ENCODE peak calls at places on chromosomes 4 and X, in five cellular contexts. P is CD8-positive, alpha-beta memory T cell; J is RWPE1; X is bronchial epithelial cell; C is lung. H is an unnamed sample.

GRCh38 chr4:101348367-101348827 is 1.1 kb upstream of the PPP3CA start:
- DNase-seq in P (no peak), J (no peak), X (no peak), C (no peak), H (peak; percentile 44)

GRCh38 chr4:112099701-112100289 is 45.5 kb upstream of the FAM241A start:
- DNase-seq in P (peak; percentile 50), J (peak; percentile 50), X (peak; percentile 71), C (no peak), H (peak; percentile 69)

GRCh38 chrX:18769364-18769763 is 61.9 kb downstream of the PPEF1 start:
- DNase-seq in P (no peak), J (no peak), X (no peak), C (no peak), H (no peak)

GRCh38 chr4:89257376-89257775 is 50.2 kb downstream of the GPRIN3 start:
- DNase-seq in P (no peak), J (no peak), X (no peak), C (no peak), H (peak; percentile 54)

GRCh38 chr4:26839534-26839951 is 21.1 kb upstream of the STIM2 start:
- DNase-seq in P (no peak), J (peak; percentile 19), X (peak; percentile 39), C (no peak), H (no peak)

GRCh38 chrX:21847342-21847741 is 7.9 kb downstream of the MBTPS2 start:
- DNase-seq in P (no peak), J (no peak), X (no peak), C (no peak), H (peak; percentile 90)

GRCh38 chrX:36087366-36087765 is 167.8 kb downstream of the CFAP47 start:
- DNase-seq in P (no peak), J (no peak), X (no peak), C (no peak), H (no peak)

GRCh38 chrX:66074920-66075879 is 35.3 kb upstream of the VSIG4 start:
- DNase-seq in P (peak; percentile 7), J (no peak), X (no peak), C (no peak), H (no peak)

GRCh38 chr4:123676550-123677229 is 280.1 kb downstream of the SPRY1 start:
- DNase-seq in P (no peak), J (no peak), X (peak; percentile 43), C (no peak), H (no peak)

GRCh38 chrX:48937065-48937907 is 18.5 kb upstream of the PIM2 start:
- DNase-seq in P (peak; percentile 95), J (no peak), X (no peak), C (peak; percentile 68), H (no peak)

GRCh38 chrX:54602563-54602962 is 72.5 kb downstream of the GNL3L start:
- DNase-seq in P (no peak), J (no peak), X (no peak), C (no peak), H (no peak)

GRCh38 chr4:112448211-112448745 is 67.7 kb downstream of the NEUROG2 start:
- DNase-seq in P (no peak), J (peak; percentile 10), X (peak; percentile 63), C (no peak), H (no peak)

GRCh38 chrX:45351478-45351877 is 150.8 kb upstream of the DIPK2B start:
- DNase-seq in P (no peak), J (peak; percentile 2), X (peak; percentile 50), C (no peak), H (no peak)

GRCh38 chrX:153460826-153461225 is 9.6 kb downstream of the HAUS7 start:
- DNase-seq in P (peak; percentile 28), J (peak; percentile 27), X (peak; percentile 21), C (no peak), H (peak; percentile 54)

GRCh38 chrX:19776753-19777152 is 110.6 kb downstream of the SH3KBP1 start:
- DNase-seq in P (peak; percentile 60), J (no peak), X (no peak), C (no peak), H (no peak)

GRCh38 chrX:149648932-149649331 is 17.3 kb upstream of the TMEM185A start:
- DNase-seq in P (no peak), J (no peak), X (no peak), C (no peak), H (no peak)